ENCODE peak calls at places on chromosomes 5 and 9, in six cellular contexts. E is H9, F is neuronal stem cell, J is H1, G is mesendoderm, H is IMR-90. U is an unnamed sample.

GRCh38 chr5:42828661-42829060 is 17.0 kb upstream of the SELENOP start:
- DNase-seq in G (no peak), J (no peak), F (no peak), E (no peak), H (no peak), U (peak; percentile 26)

GRCh38 chr9:87799503-87799902 is 73.6 kb downstream of the CTSL start:
- DNase-seq in J (no peak), F (no peak), H (no peak), E (no peak), G (no peak), U (no peak)

GRCh38 chr5:116524051-116524450 is 50.6 kb downstream of the SEMA6A start:
- DNase-seq in J (no peak), H (no peak), F (no peak), E (no peak), G (no peak), U (no peak)

GRCh38 chr9:83304686-83305085 is 233.5 kb downstream of the FRMD3 start:
- DNase-seq in F (no peak), G (no peak), J (no peak), E (no peak), H (peak; percentile 37), U (no peak)

GRCh38 chr5:117131048-117131679 is 556.5 kb upstream of the SEMA6A start:
- DNase-seq in G (no peak), J (no peak), E (no peak), F (no peak), H (no peak), U (no peak)

GRCh38 chr5:132064140-132064539 is 3.7 kb downstream of the IL3 start:
- DNase-seq in F (no peak), J (no peak), G (no peak), H (no peak), E (no peak), U (no peak)

GRCh38 chr9:135577256-135577655 is 15.7 kb downstream of the PAEP start:
- DNase-seq in J (no peak), E (no peak), F (no peak), G (no peak), H (no peak), U (no peak)

GRCh38 chr9:82456621-82457020 is 468.0 kb downstream of the SPATA31D1 start:
- DNase-seq in E (no peak), J (no peak), F (no peak), H (peak; percentile 76), G (no peak), U (peak; percentile 38)

GRCh38 chr9:128408963-128409431 is 11.7 kb upstream of the CERCAM start:
- DNase-seq in E (no peak), F (peak; percentile 46), H (no peak), J (no peak), G (no peak), U (no peak)

GRCh38 chr5:141507387-141508091 is 18.7 kb downstream of the PCDHGC5 start:
- DNase-seq in H (peak; percentile 94), E (no peak), J (no peak), F (no peak), G (no peak), U (peak; percentile 96)

GRCh38 chr5:151477106-151477505 is 29.7 kb downstream of the SLC36A1 start:
- DNase-seq in E (no peak), G (no peak), H (peak; percentile 74), F (no peak), J (no peak), U (peak; percentile 22)

GRCh38 chr5:110477923-110478322 is 248.5 kb downstream of the TMEM232 start:
- DNase-seq in H (peak; percentile 2), E (no peak), G (no peak), F (no peak), J (no peak), U (peak; percentile 23)

GRCh38 chr5:126508251-126508961 is 85.2 kb downstream of the GRAMD2B start:
- DNase-seq in E (no peak), J (no peak), F (no peak), H (no peak), G (no peak), U (peak; percentile 54)

GRCh38 chr9:127723450-127723849 is 7.6 kb downstream of the TTC16 start:
- DNase-seq in J (no peak), H (peak; percentile 66), G (no peak), F (no peak), E (no peak), U (no peak)

GRCh38 chr9:77647659-77648457 is at the start of gene GNA14:
- DNase-seq in E (peak; percentile 64), F (peak; percentile 24), J (no peak), H (no peak), G (peak; percentile 70), U (peak; percentile 36)

GRCh38 chr9:110620726-110621125 is 41.2 kb upstream of the SVEP1 start:
- DNase-seq in F (no peak), H (no peak), E (no peak), J (no peak), G (no peak), U (no peak)

GRCh38 chr5:153187503-153187902 is 303.0 kb upstream of the GRIA1 start:
- DNase-seq in G (no peak), J (no peak), H (no peak), E (no peak), F (no peak), U (no peak)

GRCh38 chr5:61673007-61673735 is 341.1 kb downstream of the ZSWIM6 start:
- DNase-seq in E (no peak), G (peak; percentile 33), J (no peak), H (peak; percentile 41), F (peak; percentile 51), U (peak; percentile 7)

GRCh38 chr5:55706230-55706629 is 5.9 kb downstream of the SLC38A9 start:
- DNase-seq in F (no peak), H (no peak), E (no peak), J (no peak), G (no peak), U (no peak)

GRCh38 chr9:71128796-71129195 is 7.4 kb upstream of the TRPM3 start:
- DNase-seq in F (no peak), E (no peak), H (no peak), J (no peak), G (no peak), U (no peak)

GRCh38 chr5:89043676-89044075 is 160.7 kb upstream of the MEF2C start:
- DNase-seq in E (no peak), H (peak; percentile 62), J (no peak), G (peak; percentile 48), F (no peak), U (no peak)

GRCh38 chr5:168585119-168585912 is 6.1 kb upstream of the PANK3 start:
- DNase-seq in J (no peak), H (no peak), E (no peak), G (no peak), F (no peak), U (no peak)

GRCh38 chr5:120252839-120253238 is 211.3 kb upstream of the PRR16 start:
- DNase-seq in H (peak; percentile 62), E (no peak), F (no peak), J (no peak), G (no peak), U (peak; percentile 57)

GRCh38 chr9:34457266-34458012 is 931 bp downstream of the FAM219A start:
- DNase-seq in G (peak; percentile 86), J (peak; percentile 21), H (peak; percentile 77), E (peak; percentile 73), F (peak; percentile 27), U (peak; percentile 87)

GRCh38 chr5:1199649-1200494 is 1.5 kb upstream of the SLC6A19 start:
- DNase-seq in J (no peak), H (no peak), E (no peak), G (peak; percentile 43), F (peak; percentile 38), U (no peak)

GRCh38 chr5:74562116-74562515 is 78.4 kb downstream of the ENC1 start:
- DNase-seq in G (no peak), H (no peak), F (no peak), J (no peak), E (no peak), U (peak; percentile 24)

GRCh38 chr5:32651089-32651488 is 60.0 kb upstream of the NPR3 start:
- DNase-seq in G (no peak), J (no peak), H (no peak), F (no peak), E (no peak), U (no peak)

GRCh38 chr9:105697871-105698270 is 3.5 kb downstream of the TMEM38B start:
- DNase-seq in H (peak; percentile 38), G (no peak), E (no peak), F (no peak), J (no peak), U (peak; percentile 40)

GRCh38 chr5:96067251-96067650 is 105.6 kb upstream of the ELL2 start:
- DNase-seq in F (no peak), E (no peak), G (no peak), J (no peak), H (no peak), U (no peak)

GRCh38 chr5:119324842-119325241 is 31.0 kb upstream of the TNFAIP8 start:
- DNase-seq in F (no peak), J (no peak), G (no peak), E (no peak), H (no peak), U (no peak)

DNA sequence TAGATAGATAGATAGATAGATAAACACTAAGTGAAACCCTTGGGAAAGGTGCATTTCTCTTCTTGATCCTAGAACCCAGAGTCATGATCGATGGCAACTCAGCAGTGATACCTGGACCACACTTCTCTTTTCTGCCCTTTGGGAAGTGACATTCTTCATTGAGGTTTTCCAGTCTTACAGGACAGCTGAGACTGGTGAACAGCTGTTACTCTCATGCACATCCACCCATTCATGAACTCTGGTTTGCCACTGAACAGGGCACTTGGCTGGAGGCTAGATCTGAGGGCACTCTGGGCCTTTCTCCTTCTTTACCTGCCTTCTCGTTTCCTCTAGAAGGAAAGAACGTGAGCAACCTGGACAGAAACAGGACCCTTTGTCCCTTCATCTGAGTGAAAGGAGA is 164.5 kb downstream of the DRD1 start:
- DNase-seq in J (no peak), E (no peak), G (no peak), H (no peak), F (no peak), U (no peak)
- H2BK15ac ChIP-seq in J (no peak overlapping the region), E (no peak overlapping the region), G (no peak overlapping the region), H (no peak overlapping the region), F (no peak overlapping the region), U (no peak overlapping the region)

GRCh38 chr5:180095545-180095944 is 24.0 kb upstream of the RNF130 start:
- DNase-seq in G (no peak), E (no peak), F (no peak), H (no peak), J (no peak), U (no peak)
- H3K4me1 ChIP-seq in G (no peaks in the 10 kb centered on the region), E (no peaks in the 10 kb centered on the region), F (peaks cover 3% of the 10 kb centered on the region), H (no peaks in the 10 kb centered on the region), J (peaks cover 4% of the 10 kb centered on the region), U (peaks cover 4% of the 10 kb centered on the region)

GRCh38 chr5:80034962-80035821 is at the start of gene THBS4:
- DNase-seq in H (no peak), J (no peak), E (peak; percentile 52), G (peak; percentile 10), F (peak; percentile 24), U (no peak)
- H3K23ac ChIP-seq in H (no peak within 1 kb of the TSS), J (no peak within 1 kb of the TSS), E (no peak within 1 kb of the TSS), G (no peak within 1 kb of the TSS), F (peak within 1 kb of the TSS; percentile 75), U (no peak within 1 kb of the TSS)

DNA sequence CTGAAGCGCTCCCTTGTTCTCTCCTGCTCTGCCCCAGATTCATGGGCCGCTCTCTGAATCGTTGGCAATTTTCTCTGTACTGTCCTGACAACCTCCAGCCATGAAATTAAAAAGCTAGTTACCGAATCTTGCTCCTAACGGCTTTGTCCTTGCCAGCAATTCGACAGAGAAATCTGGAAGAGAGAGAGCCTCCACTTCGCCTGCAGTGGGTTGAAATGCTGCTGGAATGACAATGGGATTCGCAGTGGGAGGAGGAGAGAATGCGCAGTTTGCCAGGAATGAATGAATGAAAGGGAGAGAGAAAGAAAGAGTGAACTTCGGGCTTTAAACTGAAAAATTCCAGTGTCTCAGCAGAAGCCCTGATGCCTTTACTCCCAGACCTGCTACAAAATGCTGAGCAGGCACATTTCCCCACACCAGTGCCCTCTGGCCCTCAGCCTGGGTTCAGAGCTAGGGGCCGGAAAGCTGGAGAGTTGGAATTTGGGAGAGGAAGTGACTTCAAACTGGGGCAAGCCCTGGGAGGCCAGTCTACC is 11.5 kb upstream of the BOD1 start:
- DNase-seq in H (no peak), J (peak; percentile 27), E (peak; percentile 64), G (peak; percentile 53), F (no peak), U (no peak)
- H2BK15ac ChIP-seq in H (no peak overlapping the region), J (no peak overlapping the region), E (no peak overlapping the region), G (no peak overlapping the region), F (no peak overlapping the region), U (no peak overlapping the region)

U was measured in mesenchymal stem cell.